ENCODE peak calls at places on chromosomes 1 and 21, in four cellular contexts. One of them, this sample, is unnamed.
A peak's percentile ranks its signal among the peaks of the same experiment; 100 is the strongest.

GRCh38 chr21:43624343-43624742 is 34.9 kb downstream of the HSF2BP start:
- DNase-seq in epithelial cell of esophagus: no peak
- DNase-seq in cardiac muscle cell: no peak
- DNase-seq in heart left ventricle: no peak
- DNase-seq in this sample: no peak

GRCh38 chr1:183019126-183019740 is 4.0 kb upstream of the LAMC1 start:
- DNase-seq in epithelial cell of esophagus: no peak
- DNase-seq in cardiac muscle cell: no peak
- DNase-seq in heart left ventricle: no peak
- DNase-seq in this sample: no peak

GRCh38 chr1:93776728-93777127 is 95.1 kb upstream of the BCAR3 start:
- DNase-seq in epithelial cell of esophagus: no peak
- DNase-seq in cardiac muscle cell: no peak
- DNase-seq in heart left ventricle: no peak
- DNase-seq in this sample: no peak

GRCh38 chr1:160739098-160739511 is at the start of gene SLAMF7:
- DNase-seq in epithelial cell of esophagus: peak; percentile 86
- DNase-seq in cardiac muscle cell: no peak
- DNase-seq in heart left ventricle: no peak
- DNase-seq in this sample: no peak

GRCh38 chr1:182680901-182681300 is 3.5 kb downstream of the RGS8 start:
- DNase-seq in epithelial cell of esophagus: peak; percentile 68
- DNase-seq in cardiac muscle cell: no peak
- DNase-seq in heart left ventricle: no peak
- DNase-seq in this sample: no peak

GRCh38 chr1:159826436-159827101 is at the start of gene SLAMF8:
- DNase-seq in epithelial cell of esophagus: no peak
- DNase-seq in cardiac muscle cell: peak; percentile 44
- DNase-seq in heart left ventricle: no peak
- DNase-seq in this sample: no peak

GRCh38 chr1:207807395-207808321 is 55.8 kb downstream of the CD46 start:
- DNase-seq in epithelial cell of esophagus: peak; percentile 32
- DNase-seq in cardiac muscle cell: no peak
- DNase-seq in heart left ventricle: no peak
- DNase-seq in this sample: no peak

GRCh38 chr1:168654198-168654910 is 74.7 kb downstream of the DPT start:
- DNase-seq in epithelial cell of esophagus: peak; percentile 69
- DNase-seq in cardiac muscle cell: no peak
- DNase-seq in heart left ventricle: no peak
- DNase-seq in this sample: no peak

GRCh38 chr1:245060684-245061374 is 94.0 kb upstream of the KIF26B start:
- DNase-seq in epithelial cell of esophagus: no peak
- DNase-seq in cardiac muscle cell: peak; percentile 90
- DNase-seq in heart left ventricle: no peak
- DNase-seq in this sample: no peak

GRCh38 chr1:162369571-162369970 is 7.1 kb downstream of the SPATA46 start:
- DNase-seq in epithelial cell of esophagus: no peak
- DNase-seq in cardiac muscle cell: no peak
- DNase-seq in heart left ventricle: no peak
- DNase-seq in this sample: no peak

GRCh38 chr1:115239148-115239820 is 98.8 kb downstream of the NGF start:
- DNase-seq in epithelial cell of esophagus: peak; percentile 27
- DNase-seq in cardiac muscle cell: peak; percentile 51
- DNase-seq in heart left ventricle: no peak
- DNase-seq in this sample: no peak

GRCh38 chr1:15966081-15966955 is 9.6 kb downstream of the ZBTB17 start:
- DNase-seq in epithelial cell of esophagus: peak; percentile 46
- DNase-seq in cardiac muscle cell: no peak
- DNase-seq in heart left ventricle: no peak
- DNase-seq in this sample: no peak

GRCh38 chr1:78388275-78388674 is 102.5 kb upstream of the PTGFR start:
- DNase-seq in epithelial cell of esophagus: no peak
- DNase-seq in cardiac muscle cell: peak; percentile 28
- DNase-seq in heart left ventricle: no peak
- DNase-seq in this sample: no peak

GRCh38 chr1:92461364-92462097 is 25.2 kb downstream of the GFI1 start:
- DNase-seq in epithelial cell of esophagus: no peak
- DNase-seq in cardiac muscle cell: no peak
- DNase-seq in heart left ventricle: no peak
- DNase-seq in this sample: no peak

GRCh38 chr1:153699116-153699515 is 20.6 kb downstream of the NPR1 start:
- DNase-seq in epithelial cell of esophagus: peak; percentile 71
- DNase-seq in cardiac muscle cell: peak; percentile 45
- DNase-seq in heart left ventricle: no peak
- DNase-seq in this sample: no peak

GRCh38 chr1:96361251-96361856 is 360.2 kb upstream of the PTBP2 start:
- DNase-seq in epithelial cell of esophagus: no peak
- DNase-seq in cardiac muscle cell: no peak
- DNase-seq in heart left ventricle: no peak
- DNase-seq in this sample: no peak

GRCh38 chr1:88731475-88731874 is 47.4 kb downstream of the PKN2 start:
- DNase-seq in epithelial cell of esophagus: no peak
- DNase-seq in cardiac muscle cell: peak; percentile 88
- DNase-seq in heart left ventricle: no peak
- DNase-seq in this sample: no peak

GRCh38 chr21:34528131-34528561 is 16.1 kb upstream of the KCNE1 start:
- DNase-seq in epithelial cell of esophagus: peak; percentile 53
- DNase-seq in cardiac muscle cell: peak; percentile 68
- DNase-seq in heart left ventricle: no peak
- DNase-seq in this sample: no peak

GRCh38 chr1:47714368-47714767 is 276.5 kb downstream of the FOXD2 start:
- DNase-seq in epithelial cell of esophagus: no peak
- DNase-seq in cardiac muscle cell: no peak
- DNase-seq in heart left ventricle: no peak
- DNase-seq in this sample: no peak

GRCh38 chr1:173202430-173203145 is 4.5 kb downstream of the TNFSF4 start:
- DNase-seq in epithelial cell of esophagus: peak; percentile 75
- DNase-seq in cardiac muscle cell: peak; percentile 90
- DNase-seq in heart left ventricle: no peak
- DNase-seq in this sample: peak; percentile 17

DNA sequence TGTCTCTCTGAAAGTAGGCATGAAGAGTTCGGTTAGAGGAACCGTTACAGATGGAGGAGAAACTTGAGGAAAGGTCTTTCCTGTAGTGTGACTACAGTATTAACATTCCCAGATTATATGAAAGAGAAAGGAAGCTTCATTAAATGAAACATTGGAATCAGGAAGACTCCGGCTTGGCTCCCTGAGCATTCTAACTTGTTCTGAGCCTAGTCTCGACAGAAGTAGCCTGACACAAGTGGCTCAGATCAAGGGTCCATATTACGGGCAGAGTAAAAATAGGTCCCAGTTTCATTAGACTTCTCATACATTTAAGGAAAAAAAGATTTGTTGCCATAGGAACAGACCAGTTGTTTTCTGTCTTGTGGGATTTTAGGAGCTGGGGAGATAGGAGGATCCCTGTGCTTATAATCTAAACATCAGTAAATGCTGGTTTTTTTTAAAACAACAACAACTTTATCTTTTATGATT is 12.8 kb downstream of the SMAP2 start:
- DNase-seq in epithelial cell of esophagus: no peak
- DNase-seq in cardiac muscle cell: no peak
- DNase-seq in heart left ventricle: no peak
- DNase-seq in this sample: peak; percentile 0
- H3K4me3 ChIP-seq in epithelial cell of esophagus: no peak overlapping the region
- H3K4me3 ChIP-seq in cardiac muscle cell: no peak overlapping the region
- H3K4me3 ChIP-seq in heart left ventricle: no peak overlapping the region
- H3K4me3 ChIP-seq in this sample: no peak overlapping the region

DNA sequence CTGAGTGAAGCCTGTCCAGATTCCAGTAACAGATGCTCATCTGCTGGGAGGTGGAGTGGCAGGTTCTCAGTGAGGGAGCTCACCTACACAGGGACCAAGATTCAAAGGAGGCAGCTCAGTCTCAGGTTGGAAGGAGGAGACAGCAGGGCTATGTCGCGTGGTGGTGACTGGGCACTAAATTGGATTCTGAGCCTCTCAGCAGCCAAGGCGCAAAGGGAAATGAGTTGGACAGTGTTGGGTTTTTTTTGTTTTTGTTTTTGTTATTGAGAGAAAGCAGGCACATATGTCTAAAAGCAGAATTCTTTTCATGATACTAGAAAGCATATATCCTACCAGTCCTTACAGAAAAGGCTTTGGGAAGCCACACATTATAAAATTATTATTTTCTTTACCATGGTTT is 26.2 kb downstream of the UMODL1 start:
- DNase-seq in epithelial cell of esophagus: no peak
- DNase-seq in cardiac muscle cell: no peak
- DNase-seq in heart left ventricle: peak; percentile 15
- DNase-seq in this sample: no peak
- H3K4me3 ChIP-seq in epithelial cell of esophagus: no peak overlapping the region
- H3K4me3 ChIP-seq in cardiac muscle cell: no peak overlapping the region
- H3K4me3 ChIP-seq in heart left ventricle: no peak overlapping the region
- H3K4me3 ChIP-seq in this sample: no peak overlapping the region

GRCh38 chr21:42407476-42407875 is 3.8 kb downstream of the UBASH3A start:
- DNase-seq in epithelial cell of esophagus: no peak
- DNase-seq in cardiac muscle cell: no peak
- DNase-seq in heart left ventricle: no peak
- DNase-seq in this sample: no peak
- H3K4me3 ChIP-seq in epithelial cell of esophagus: no peak overlapping the region
- H3K4me3 ChIP-seq in cardiac muscle cell: no peak overlapping the region
- H3K4me3 ChIP-seq in heart left ventricle: no peak overlapping the region
- H3K4me3 ChIP-seq in this sample: no peak overlapping the region

DNA sequence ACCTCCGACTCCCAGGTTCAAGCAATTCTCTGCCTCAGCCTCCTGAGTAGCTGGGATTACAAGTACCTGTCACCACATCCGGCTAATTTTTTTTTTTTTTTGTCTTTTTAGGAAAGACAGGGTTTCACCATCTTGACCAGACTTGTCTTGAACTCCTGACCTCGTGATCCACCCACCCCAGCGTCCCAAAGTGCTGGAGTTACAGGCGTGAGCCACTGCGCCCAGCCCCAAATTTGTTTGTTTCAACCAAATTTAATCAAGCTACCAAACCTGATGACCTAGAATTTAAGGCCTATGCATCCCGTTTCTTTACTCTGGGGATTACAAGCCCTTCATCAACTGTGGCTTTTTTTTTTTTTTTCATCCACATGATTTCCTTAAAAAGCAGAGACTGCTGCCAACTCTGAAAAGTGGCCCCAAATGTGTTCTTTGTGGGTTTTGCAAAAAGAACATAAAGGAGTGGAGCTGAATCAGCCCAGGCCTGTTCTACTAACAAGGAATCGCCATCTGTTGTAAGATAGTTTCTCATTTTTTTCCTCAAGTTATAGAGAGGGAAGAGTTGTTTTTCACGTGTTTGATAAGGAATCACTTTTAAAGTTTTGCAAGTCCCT is 58.4 kb upstream of the TBX15 start:
- DNase-seq in epithelial cell of esophagus: peak; percentile 10
- DNase-seq in cardiac muscle cell: peak; percentile 86
- DNase-seq in heart left ventricle: no peak
- DNase-seq in this sample: no peak
- H3K4me3 ChIP-seq in epithelial cell of esophagus: no peak overlapping the region
- H3K4me3 ChIP-seq in cardiac muscle cell: no peak overlapping the region
- H3K4me3 ChIP-seq in heart left ventricle: no peak overlapping the region
- H3K4me3 ChIP-seq in this sample: no peak overlapping the region

GRCh38 chr1:23902611-23903278 is 10.4 kb downstream of the CNR2 start:
- DNase-seq in epithelial cell of esophagus: no peak
- DNase-seq in cardiac muscle cell: no peak
- DNase-seq in heart left ventricle: no peak
- DNase-seq in this sample: no peak
- H3K4me3 ChIP-seq in epithelial cell of esophagus: no peak overlapping the region
- H3K4me3 ChIP-seq in cardiac muscle cell: peak overlapping the region; percentile 24
- H3K4me3 ChIP-seq in heart left ventricle: peak overlapping the region; percentile 23
- H3K4me3 ChIP-seq in this sample: no peak overlapping the region

GRCh38 chr1:52676249-52676903 is 21.8 kb downstream of the COA7 start:
- DNase-seq in epithelial cell of esophagus: no peak
- DNase-seq in cardiac muscle cell: peak; percentile 24
- DNase-seq in heart left ventricle: peak; percentile 80
- DNase-seq in this sample: no peak
- H3K4me3 ChIP-seq in epithelial cell of esophagus: no peak overlapping the region
- H3K4me3 ChIP-seq in cardiac muscle cell: no peak overlapping the region
- H3K4me3 ChIP-seq in heart left ventricle: no peak overlapping the region
- H3K4me3 ChIP-seq in this sample: no peak overlapping the region

GRCh38 chr1:211514030-211514754 is 22.2 kb upstream of the RD3 start:
- DNase-seq in epithelial cell of esophagus: peak; percentile 92
- DNase-seq in cardiac muscle cell: peak; percentile 91
- DNase-seq in heart left ventricle: peak; percentile 83
- DNase-seq in this sample: peak; percentile 93
- H3K4me3 ChIP-seq in epithelial cell of esophagus: no peak overlapping the region
- H3K4me3 ChIP-seq in cardiac muscle cell: no peak overlapping the region
- H3K4me3 ChIP-seq in heart left ventricle: no peak overlapping the region
- H3K4me3 ChIP-seq in this sample: no peak overlapping the region

GRCh38 chr1:113275691-113276090 is 114.6 kb upstream of the MAGI3 start:
- DNase-seq in epithelial cell of esophagus: peak; percentile 14
- DNase-seq in cardiac muscle cell: no peak
- DNase-seq in heart left ventricle: no peak
- DNase-seq in this sample: no peak

GRCh38 chr1:113278777-113279176 is 111.5 kb upstream of the MAGI3 start:
- DNase-seq in epithelial cell of esophagus: no peak
- DNase-seq in cardiac muscle cell: no peak
- DNase-seq in heart left ventricle: no peak
- DNase-seq in this sample: no peak

GRCh38 chr1:113276507-113276906 is 113.8 kb upstream of the MAGI3 start:
- DNase-seq in epithelial cell of esophagus: no peak
- DNase-seq in cardiac muscle cell: no peak
- DNase-seq in heart left ventricle: no peak
- DNase-seq in this sample: no peak

GRCh38 chr1:113278371-113278770 is 111.9 kb upstream of the MAGI3 start:
- DNase-seq in epithelial cell of esophagus: no peak
- DNase-seq in cardiac muscle cell: no peak
- DNase-seq in heart left ventricle: no peak
- DNase-seq in this sample: no peak

GRCh38 chr1:113275083-113275482 is 115.2 kb upstream of the MAGI3 start:
- DNase-seq in epithelial cell of esophagus: no peak
- DNase-seq in cardiac muscle cell: no peak
- DNase-seq in heart left ventricle: no peak
- DNase-seq in this sample: no peak
- H3K4me3 ChIP-seq in epithelial cell of esophagus: no peak overlapping the region
- H3K4me3 ChIP-seq in cardiac muscle cell: no peak overlapping the region
- H3K4me3 ChIP-seq in heart left ventricle: no peak overlapping the region
- H3K4me3 ChIP-seq in this sample: no peak overlapping the region

DNA sequence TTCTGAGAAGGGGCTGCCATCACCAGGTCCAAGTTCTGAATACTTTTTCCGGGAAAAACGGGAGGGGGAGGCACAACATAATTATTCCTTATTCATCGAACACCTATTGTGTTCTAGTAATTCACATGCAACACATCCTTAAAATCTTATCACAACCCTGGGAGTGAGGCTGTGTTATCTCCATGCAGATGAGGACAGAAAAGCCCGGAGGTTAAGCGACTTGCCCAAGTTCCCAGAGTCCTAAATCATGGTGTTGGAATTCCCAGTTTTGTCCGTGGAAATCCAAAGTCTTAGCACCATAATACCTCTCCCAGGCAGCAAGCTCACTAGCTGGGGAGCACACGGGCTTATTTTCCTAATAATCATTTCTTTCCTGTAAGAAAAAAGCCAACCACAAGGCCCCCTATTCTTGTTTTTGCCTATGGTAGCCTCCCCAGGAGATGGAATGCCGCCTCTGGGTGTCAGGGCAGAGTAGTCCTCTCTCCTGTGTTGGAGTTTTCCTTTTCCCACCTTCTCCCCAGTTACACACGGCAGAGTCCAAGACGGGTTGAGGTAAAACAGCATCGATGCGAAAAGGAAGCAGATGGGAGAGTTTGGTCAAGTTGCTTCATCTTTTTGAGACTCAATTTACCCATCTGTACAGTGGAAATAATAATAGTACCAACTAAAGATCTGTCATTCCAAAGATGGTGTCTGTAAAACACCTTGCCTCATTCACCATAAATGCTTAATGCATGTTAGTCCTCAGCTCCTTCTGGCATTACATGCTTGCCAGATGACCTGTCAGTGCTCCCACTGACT is 228.0 kb upstream of the TMEM51 start:
- DNase-seq in epithelial cell of esophagus: peak; percentile 9
- DNase-seq in cardiac muscle cell: no peak
- DNase-seq in heart left ventricle: no peak
- DNase-seq in this sample: no peak
- H3K4me3 ChIP-seq in epithelial cell of esophagus: peak overlapping the region; percentile 68
- H3K4me3 ChIP-seq in cardiac muscle cell: peak overlapping the region; percentile 71
- H3K4me3 ChIP-seq in heart left ventricle: peak overlapping the region; percentile 45
- H3K4me3 ChIP-seq in this sample: peak overlapping the region; percentile 52